ENCODE peak calls at places on chromosomes 12 and 14, in seven cellular contexts. V is body of pancreas, O is brain microvascular endothelial cell, U is adrenal gland, I is tibial artery, X is ovary, K is cardiac muscle cell. Z is an unnamed sample.

GRCh38 chr14:54572316-54572715 is 5.4 kb downstream of the SAMD4A start:
- DNase-seq in V (no peak), O (peak), U (no peak), I (no peak), X (no peak), K (peak), Z (no peak)

GRCh38 chr12:21604245-21605101 is at the start of gene GYS2:
- DNase-seq in V (no peak), O (no peak), U (no peak), I (no peak), X (no peak), K (no peak), Z (no peak)

GRCh38 chr14:81275995-81276698 is 55.4 kb upstream of the GTF2A1 start:
- DNase-seq in V (no peak), O (no peak), U (no peak), I (no peak), X (no peak), K (no peak), Z (no peak)

GRCh38 chr12:112146123-112146522 is 20.8 kb downstream of the TRAFD1 start:
- DNase-seq in V (no peak), O (no peak), U (peak), I (no peak), X (no peak), K (no peak), Z (no peak)

GRCh38 chr12:6792522-6793201 is 3.3 kb downstream of the CD4 start:
- DNase-seq in V (no peak), O (no peak), U (peak), I (peak), X (no peak), K (peak), Z (no peak)

GRCh38 chr12:130617219-130617618 is 98.9 kb downstream of the RIMBP2 start:
- DNase-seq in V (no peak), O (no peak), U (no peak), I (peak), X (no peak), K (peak), Z (no peak)

GRCh38 chr12:127260531-127260930 is 1006.4 kb upstream of the TMEM132C start:
- DNase-seq in V (no peak), O (peak), U (no peak), I (no peak), X (no peak), K (no peak), Z (no peak)

GRCh38 chr12:132635076-132635955 is 16.7 kb downstream of the P2RX2 start:
- DNase-seq in V (no peak), O (no peak), U (no peak), I (peak), X (no peak), K (no peak), Z (no peak)

GRCh38 chr14:99189201-99189801 is 82.7 kb downstream of the BCL11B start:
- DNase-seq in V (no peak), O (no peak), U (no peak), I (no peak), X (no peak), K (no peak), Z (peak)

GRCh38 chr12:96445743-96446655 is 43.4 kb upstream of the CFAP54 start:
- DNase-seq in V (no peak), O (peak), U (no peak), I (no peak), X (no peak), K (no peak), Z (no peak)

GRCh38 chr12:131388164-131388795 is 322.6 kb upstream of the SFSWAP start:
- DNase-seq in V (no peak), O (no peak), U (no peak), I (no peak), X (no peak), K (no peak), Z (peak)

GRCh38 chr12:93645702-93646101 is 31.5 kb upstream of the CRADD start:
- DNase-seq in V (no peak), O (no peak), U (no peak), I (no peak), X (no peak), K (no peak), Z (no peak)

GRCh38 chr12:49794811-49795653 is 33.2 kb downstream of the NCKAP5L start:
- DNase-seq in V (no peak), O (no peak), U (no peak), I (no peak), X (no peak), K (no peak), Z (no peak)

GRCh38 chr12:124184456-124184855 is 110.4 kb upstream of the RFLNA start:
- DNase-seq in V (no peak), O (no peak), U (no peak), I (no peak), X (no peak), K (no peak), Z (no peak)

GRCh38 chr14:86787782-86788181 is 1205.2 kb downstream of the GALC start:
- DNase-seq in V (no peak), O (no peak), U (no peak), I (no peak), X (no peak), K (peak), Z (no peak)

GRCh38 chr12:16189849-16190248 is 87.6 kb downstream of the SLC15A5 start:
- DNase-seq in V (no peak), O (no peak), U (no peak), I (no peak), X (no peak), K (peak), Z (no peak)

GRCh38 chr12:122200541-122201175 is 2.9 kb upstream of the B3GNT4 start:
- DNase-seq in V (no peak), O (no peak), U (no peak), I (peak), X (no peak), K (peak), Z (no peak)

GRCh38 chr14:50021261-50021660 is 95.1 kb downstream of the VCPKMT start:
- DNase-seq in V (no peak), O (no peak), U (no peak), I (no peak), X (no peak), K (no peak), Z (no peak)

GRCh38 chr12:120690083-120690450 is 3.1 kb downstream of the MLEC start:
- DNase-seq in V (no peak), O (no peak), U (no peak), I (no peak), X (no peak), K (no peak), Z (no peak)

GRCh38 chr12:120687570-120688289 is 781 bp downstream of the MLEC start:
- DNase-seq in V (peak), O (no peak), U (no peak), I (no peak), X (no peak), K (peak), Z (no peak)

GRCh38 chr12:120689397-120690082 is 2.6 kb downstream of the MLEC start:
- DNase-seq in V (peak), O (peak), U (no peak), I (no peak), X (no peak), K (no peak), Z (no peak)

GRCh38 chr12:120686690-120687569 is at the start of gene MLEC:
- DNase-seq in V (peak), O (peak), U (peak), I (peak), X (peak), K (peak), Z (peak)

GRCh38 chr12:120688527-120689071 is 1.6 kb downstream of the MLEC start:
- DNase-seq in V (peak), O (peak), U (no peak), I (no peak), X (no peak), K (peak), Z (no peak)
- H3K4me3 ChIP-seq in V (peak), O (peak), U (peak), I (peak), X (peak), K (peak), Z (peak)

GRCh38 chr14:87994974-87995373 is 2.0 kb upstream of the GALC start:
- DNase-seq in V (no peak), O (no peak), U (no peak), I (no peak), X (no peak), K (no peak), Z (no peak)

GRCh38 chr14:87993485-87993809 is 465 bp upstream of the GALC start:
- DNase-seq in V (no peak), O (no peak), U (no peak), I (no peak), X (no peak), K (no peak), Z (no peak)

GRCh38 chr14:87990687-87991086 is 2.3 kb downstream of the GALC start:
- DNase-seq in V (no peak), O (no peak), U (no peak), I (no peak), X (no peak), K (no peak), Z (no peak)

GRCh38 chr14:87992349-87992719 is 648 bp downstream of the GALC start:
- DNase-seq in V (no peak), O (no peak), U (peak), I (peak), X (no peak), K (no peak), Z (peak)

DNA sequence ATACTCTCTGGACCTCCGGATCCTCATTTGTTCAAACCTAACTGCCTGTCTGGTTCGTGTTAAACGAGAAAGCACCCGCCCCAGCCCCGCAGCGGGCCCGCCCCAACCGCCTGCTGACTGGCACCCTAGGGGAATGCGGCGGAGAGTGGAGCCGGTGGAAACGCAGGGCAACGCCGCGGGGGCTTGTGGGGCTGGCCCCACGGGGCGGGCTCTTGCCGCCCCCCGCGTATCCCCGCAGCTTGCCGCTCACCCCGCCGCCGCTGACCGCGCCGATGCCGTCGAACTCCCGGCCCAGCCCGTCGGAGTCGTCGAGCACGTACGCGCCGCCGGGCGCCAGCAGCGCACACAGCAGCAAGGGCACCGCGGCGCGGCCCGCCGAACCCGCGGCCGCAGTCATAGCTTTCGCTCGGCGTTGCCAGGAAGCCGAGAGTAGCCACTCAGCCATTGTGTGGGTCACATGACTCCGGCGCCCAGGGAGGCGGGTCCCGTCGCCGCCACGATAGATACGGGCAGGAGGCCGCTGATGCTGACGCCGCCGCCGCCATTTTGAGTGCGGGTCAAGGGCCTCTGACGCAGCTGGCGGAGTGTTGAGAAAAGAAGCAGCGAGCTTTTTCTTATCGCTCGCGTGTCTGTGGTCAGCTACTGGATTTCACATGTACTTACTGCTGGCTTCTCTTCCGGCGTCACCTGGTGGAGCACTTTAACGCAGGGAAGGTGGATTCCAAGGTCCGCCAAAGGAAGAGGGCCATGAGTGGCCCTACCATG is at the start of gene GALC:
- DNase-seq in V (peak), O (peak), U (peak), I (peak), X (peak), K (peak), Z (peak)
- H3K27ac ChIP-seq in V (peak), O (peak), U (peak), I (peak), X (peak), K (peak), Z (peak)

DNA sequence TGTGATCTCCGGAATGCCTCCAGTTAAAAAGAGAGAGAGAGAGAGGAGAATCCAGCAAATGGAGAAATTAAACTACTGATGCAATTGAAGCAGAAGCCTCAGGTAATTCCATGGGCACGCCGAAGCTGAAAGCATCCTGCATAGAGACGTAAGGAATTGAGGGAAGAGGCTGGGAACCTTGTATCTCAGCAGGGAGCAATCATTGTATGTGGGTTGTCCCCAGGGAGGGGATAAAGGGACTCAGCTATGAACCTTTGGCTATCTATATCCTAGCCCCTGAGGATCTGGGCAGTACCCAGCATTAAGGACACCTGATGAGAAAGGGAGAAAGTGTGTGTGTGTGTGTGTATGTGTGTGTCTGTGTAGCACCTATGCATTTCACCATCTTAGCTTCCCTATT is 95.8 kb upstream of the ATXN7L3B start:
- DNase-seq in V (no peak), O (no peak), U (no peak), I (no peak), X (no peak), K (no peak), Z (no peak)
- TF ChIP-seq CTCF in V (no peak), O (no peak), U (no peak), I (no peak), X (no peak), K (no peak), Z (no peak)

GRCh38 chr14:78398216-78398615 is 228.0 kb downstream of the NRXN3 start:
- DNase-seq in V (no peak), O (no peak), U (no peak), I (no peak), X (no peak), K (no peak), Z (no peak)
- H3K4me3 ChIP-seq in V (no peak), O (no peak), U (no peak), I (no peak), X (no peak), K (no peak), Z (no peak)

GRCh38 chr14:28759056-28759657 is 7.4 kb upstream of the FOXG1 start:
- DNase-seq in V (no peak), O (no peak), U (no peak), I (no peak), X (no peak), K (no peak), Z (no peak)

GRCh38 chr14:28758253-28758915 is 8.2 kb upstream of the FOXG1 start:
- DNase-seq in V (no peak), O (no peak), U (no peak), I (no peak), X (no peak), K (no peak), Z (no peak)

GRCh38 chr14:28760431-28760996 is 6.1 kb upstream of the FOXG1 start:
- DNase-seq in V (no peak), O (no peak), U (no peak), I (no peak), X (no peak), K (no peak), Z (no peak)

GRCh38 chr14:28761438-28762289 is 4.9 kb upstream of the FOXG1 start:
- DNase-seq in V (no peak), O (no peak), U (no peak), I (no peak), X (no peak), K (no peak), Z (no peak)

GRCh38 chr14:28759658-28760313 is 6.8 kb upstream of the FOXG1 start:
- DNase-seq in V (no peak), O (no peak), U (no peak), I (no peak), X (no peak), K (no peak), Z (no peak)
- H3K27ac ChIP-seq in V (no peak), O (no peak), U (no peak), I (no peak), X (no peak), K (no peak), Z (peak)

GRCh38 chr14:53399057-53399456 is 245.9 kb upstream of the DDHD1 start:
- DNase-seq in V (no peak), O (peak), U (no peak), I (no peak), X (no peak), K (no peak), Z (no peak)
- TF ChIP-seq CTCF in V (no peak), O (peak), U (no peak), I (no peak), X (no peak), K (no peak), Z (no peak)

DNA sequence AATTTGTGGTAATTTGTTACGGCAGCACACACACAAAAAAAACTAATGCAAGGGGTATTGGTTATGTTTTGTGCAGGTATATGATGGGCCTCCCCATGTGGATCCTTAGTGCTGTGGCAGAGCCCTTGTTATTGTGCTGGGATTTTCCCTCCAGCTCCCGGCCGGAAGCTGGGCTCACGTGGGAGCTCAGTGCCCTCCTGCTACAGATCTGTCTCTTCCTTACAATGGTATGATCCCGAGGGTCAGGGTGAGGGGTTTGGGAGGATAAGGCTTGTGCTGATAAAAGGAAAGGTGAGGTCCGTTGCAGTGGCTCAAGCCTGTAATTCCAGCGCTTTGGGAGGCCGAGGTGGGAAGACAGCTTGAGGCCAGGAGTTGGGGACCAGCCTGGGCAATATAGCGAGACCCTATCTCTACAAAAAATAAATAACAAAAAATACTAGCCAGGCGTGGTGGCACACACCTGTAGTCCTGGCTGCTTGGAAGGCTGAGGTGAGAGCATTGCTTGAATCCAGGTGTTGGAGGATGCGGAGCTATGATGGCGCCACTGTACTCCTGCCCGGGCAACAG is 861 bp upstream of the SLC48A1 start:
- DNase-seq in V (no peak), O (no peak), U (no peak), I (no peak), X (no peak), K (no peak), Z (no peak)
- H3K4me3 ChIP-seq in V (no peak), O (no peak), U (peak), I (no peak), X (peak), K (no peak), Z (peak)

GRCh38 chr14:90819734-90820393 is 3.6 kb upstream of the TTC7B start:
- DNase-seq in V (peak), O (no peak), U (no peak), I (no peak), X (no peak), K (no peak), Z (no peak)
- H3K27ac ChIP-seq in V (no peak), O (no peak), U (no peak), I (no peak), X (no peak), K (no peak), Z (no peak)

GRCh38 chr12:102939670-102940222 is 17.7 kb upstream of the ASCL1 start:
- DNase-seq in V (no peak), O (no peak), U (no peak), I (no peak), X (no peak), K (no peak), Z (no peak)
- TF ChIP-seq CTCF in V (peak), O (no peak), U (no peak), I (no peak), X (no peak), K (no peak), Z (no peak)

GRCh38 chr14:22813145-22813544 is 2.1 kb downstream of the SLC7A7 start:
- DNase-seq in V (no peak), O (no peak), U (no peak), I (no peak), X (no peak), K (no peak), Z (no peak)

GRCh38 chr14:22812744-22813143 is 2.5 kb downstream of the SLC7A7 start:
- DNase-seq in V (no peak), O (no peak), U (no peak), I (no peak), X (no peak), K (no peak), Z (no peak)

GRCh38 chr14:22814945-22815713 is at the start of gene SLC7A7:
- DNase-seq in V (peak), O (no peak), U (no peak), I (no peak), X (no peak), K (no peak), Z (no peak)

GRCh38 chr14:22811752-22812151 is 3.5 kb downstream of the SLC7A7 start:
- DNase-seq in V (no peak), O (no peak), U (no peak), I (no peak), X (no peak), K (no peak), Z (no peak)

DNA sequence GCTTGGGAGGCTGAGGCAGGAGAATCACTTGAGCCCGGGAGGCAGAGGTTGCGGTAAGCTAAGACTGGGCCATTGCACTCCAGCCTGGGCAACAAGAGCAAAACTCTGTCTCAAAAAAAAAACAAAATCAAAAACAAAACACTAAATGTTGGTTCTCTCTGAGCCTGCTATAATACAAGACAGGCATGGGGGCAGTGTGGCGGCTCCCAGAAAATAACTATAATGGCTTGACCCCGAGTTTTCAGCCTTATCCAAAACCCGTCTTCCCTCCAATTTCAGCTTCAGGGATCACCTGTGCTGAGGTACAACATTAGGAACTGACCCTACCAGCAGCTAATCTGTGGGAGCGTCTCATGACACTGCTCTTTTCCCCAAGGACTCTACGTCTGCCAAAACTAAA is 862 bp downstream of the SLC7A7 start:
- DNase-seq in V (no peak), O (no peak), U (no peak), I (no peak), X (no peak), K (no peak), Z (no peak)
- H3K4me3 ChIP-seq in V (no peak), O (no peak), U (peak), I (peak), X (no peak), K (no peak), Z (peak)

Z was measured in dorsolateral prefrontal cortex.